ENCODE peak calls at places on chromosome 9, in seven cellular contexts. K is GM12865; Q is MCF 10A; R is CD8-positive, alpha-beta T cell; X is GM10248; U is neural progenitor cell; C is BJ. Z is an unnamed sample.

GRCh38 chr9:135491764-135492163 is 8.7 kb upstream of the MRPS2 start:
- DNase-seq in K (no peak), Q (no peak), R (no peak), X (no peak), U (no peak), C (no peak), Z (no peak)

GRCh38 chr9:83056180-83056579 is 6.8 kb downstream of the RASEF start:
- DNase-seq in K (no peak), Q (no peak), R (no peak), X (no peak), U (no peak), C (no peak), Z (no peak)

GRCh38 chr9:131276107-131276888 is at the start of gene FAM78A:
- DNase-seq in K (peak; percentile 72), Q (no peak), R (peak; percentile 59), X (no peak), U (peak; percentile 63), C (no peak), Z (peak; percentile 63)

GRCh38 chr9:86600291-86600690 is 246.1 kb upstream of the TUT7 start:
- DNase-seq in K (no peak), Q (peak; percentile 75), R (no peak), X (no peak), U (no peak), C (no peak), Z (no peak)

GRCh38 chr9:33442125-33442524 is 5.3 kb downstream of the AQP3 start:
- DNase-seq in K (no peak), Q (no peak), R (no peak), X (no peak), U (no peak), C (no peak), Z (no peak)

GRCh38 chr9:114287001-114287762 is 35.7 kb upstream of the ORM1 start:
- DNase-seq in K (no peak), Q (no peak), R (peak; percentile 4), X (no peak), U (no peak), C (no peak), Z (peak; percentile 54)

GRCh38 chr9:99057665-99058625 is 47.0 kb upstream of the TGFBR1 start:
- DNase-seq in K (peak; percentile 81), Q (peak; percentile 18), R (peak; percentile 83), X (peak; percentile 57), U (no peak), C (peak; percentile 43), Z (no peak)

GRCh38 chr9:107983762-107984161 is 494.2 kb upstream of the KLF4 start:
- DNase-seq in K (no peak), Q (no peak), R (no peak), X (no peak), U (no peak), C (no peak), Z (no peak)

GRCh38 chr9:101028346-101029299 is at the start of gene PLPPR1:
- DNase-seq in K (no peak), Q (no peak), R (no peak), X (peak; percentile 10), U (peak; percentile 95), C (no peak), Z (peak; percentile 91)

GRCh38 chr9:129523953-129524847 is 96.7 kb downstream of the C9orf50 start:
- DNase-seq in K (no peak), Q (no peak), R (no peak), X (no peak), U (no peak), C (no peak), Z (no peak)

GRCh38 chr9:129078691-129079503 is 2.0 kb upstream of the DOLPP1 start:
- DNase-seq in K (no peak), Q (no peak), R (no peak), X (no peak), U (no peak), C (no peak), Z (no peak)

DNA sequence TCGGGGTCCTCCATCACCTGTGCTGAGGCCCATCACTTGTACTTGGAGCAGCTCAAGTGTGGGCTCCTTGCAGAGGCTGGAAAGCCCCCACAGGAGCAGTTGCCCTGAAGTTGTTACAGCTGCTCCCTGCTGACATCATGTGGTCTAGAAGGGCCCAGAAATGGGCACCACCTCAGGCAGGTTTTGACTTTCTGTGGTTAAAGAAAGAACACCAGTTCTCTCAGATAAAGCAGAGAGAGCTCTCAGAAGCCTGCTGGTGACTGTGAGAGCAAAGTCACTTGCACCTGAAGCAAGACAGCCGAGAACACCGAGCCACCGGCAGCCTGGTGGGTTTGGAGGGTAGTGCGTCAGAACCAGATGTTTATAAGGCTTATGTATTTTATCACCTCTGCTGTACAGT is 70.4 kb downstream of the MVB12B start:
- DNase-seq in K (peak; percentile 85), Q (no peak), R (peak; percentile 91), X (peak; percentile 40), U (no peak), C (no peak), Z (no peak)
- TF ChIP-seq CTCF in K (no peak), Q (no peak), R (peak; percentile 52), X (no peak), U (no peak), C (no peak), Z (peak; percentile 46)

GRCh38 chr9:12699529-12699928 is 6.3 kb downstream of the TYRP1 start:
- DNase-seq in K (no peak), Q (peak; percentile 29), R (no peak), X (no peak), U (no peak), C (no peak), Z (no peak)

GRCh38 chr9:12697719-12698118 is 4.5 kb downstream of the TYRP1 start:
- DNase-seq in K (no peak), Q (peak; percentile 32), R (no peak), X (no peak), U (no peak), C (no peak), Z (no peak)

GRCh38 chr9:12698293-12698692 is 5.1 kb downstream of the TYRP1 start:
- DNase-seq in K (no peak), Q (peak; percentile 46), R (no peak), X (no peak), U (no peak), C (no peak), Z (no peak)

GRCh38 chr9:12696931-12697622 is 3.9 kb downstream of the TYRP1 start:
- DNase-seq in K (no peak), Q (no peak), R (no peak), X (no peak), U (no peak), C (no peak), Z (no peak)

DNA sequence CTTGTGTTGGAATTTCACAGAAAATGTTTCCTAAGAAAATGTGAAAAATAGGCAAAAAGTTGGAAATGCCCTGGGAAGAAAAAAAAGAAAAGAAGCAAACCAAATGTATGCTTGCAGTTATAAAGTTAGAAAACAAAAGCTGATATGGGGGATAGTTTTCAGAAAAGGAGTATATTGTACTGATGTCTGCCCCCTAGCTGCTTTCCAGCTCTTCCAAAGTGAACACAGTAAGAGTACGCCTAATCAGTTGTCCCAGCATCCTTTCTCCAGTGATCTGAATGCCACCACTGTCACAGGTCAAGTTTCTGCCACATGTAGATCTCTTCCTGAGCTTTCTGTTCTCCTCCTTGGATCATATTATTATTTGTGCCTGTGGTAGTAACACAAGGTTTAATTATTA is 5.8 kb downstream of the TYRP1 start:
- DNase-seq in K (no peak), Q (no peak), R (no peak), X (no peak), U (no peak), C (no peak), Z (no peak)
- TF ChIP-seq CTCF in K (no peak), Q (no peak), R (no peak), X (no peak), U (peak; percentile 26), C (peak; percentile 18), Z (no peak)

GRCh38 chr9:112750111-112750766 is at the start of gene SNX30:
- DNase-seq in K (peak; percentile 92), Q (peak; percentile 90), R (peak; percentile 74), X (peak; percentile 92), U (peak; percentile 93), C (no peak), Z (peak; percentile 92)
- TF ChIP-seq CTCF in K (no peak), Q (no peak), R (no peak), X (no peak), U (peak; percentile 6), C (peak; percentile 18), Z (no peak)

DNA sequence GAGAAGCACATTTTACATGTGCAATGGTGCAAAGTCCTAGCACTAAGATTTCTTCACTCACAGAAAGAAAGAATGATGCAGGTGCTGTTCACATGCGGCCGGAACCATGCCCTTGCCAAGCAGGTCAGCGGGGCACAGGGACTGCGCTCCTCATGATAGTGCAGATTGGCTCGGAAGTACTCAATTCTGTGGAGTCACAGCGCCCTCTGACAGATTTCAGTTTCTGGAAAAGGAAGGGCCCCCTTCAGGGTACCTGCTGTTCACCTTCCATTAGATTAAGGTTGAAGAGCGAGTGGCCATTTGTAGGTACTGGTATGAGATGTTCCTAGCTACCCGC is 75.7 kb downstream of the TMC1 start:
- DNase-seq in K (no peak), Q (no peak), R (no peak), X (no peak), U (peak; percentile 7), C (no peak), Z (no peak)
- TF ChIP-seq CTCF in K (no peak), Q (no peak), R (no peak), X (no peak), U (no peak), C (no peak), Z (no peak)

GRCh38 chr9:133715295-133715865 is 22.8 kb downstream of the SARDH start:
- DNase-seq in K (no peak), Q (no peak), R (no peak), X (no peak), U (no peak), C (no peak), Z (peak; percentile 26)

GRCh38 chr9:133718533-133719315 is 19.4 kb downstream of the SARDH start:
- DNase-seq in K (no peak), Q (no peak), R (no peak), X (no peak), U (no peak), C (no peak), Z (peak; percentile 7)

GRCh38 chr9:133716564-133717112 is 21.5 kb downstream of the SARDH start:
- DNase-seq in K (no peak), Q (no peak), R (no peak), X (no peak), U (no peak), C (no peak), Z (peak; percentile 11)

GRCh38 chr9:133715866-133716563 is 22.1 kb downstream of the SARDH start:
- DNase-seq in K (no peak), Q (no peak), R (peak; percentile 64), X (no peak), U (peak; percentile 59), C (no peak), Z (peak; percentile 57)

GRCh38 chr9:133717113-133718031 is 20.8 kb downstream of the SARDH start:
- DNase-seq in K (no peak), Q (no peak), R (no peak), X (no peak), U (no peak), C (no peak), Z (peak; percentile 7)
- TF ChIP-seq CTCF in K (no peak), Q (no peak), R (no peak), X (no peak), U (no peak), C (no peak), Z (no peak)

Z was measured in glutamatergic neuron.